ENCODE peak calls at places on chromosomes 16 and 17, in eight cellular contexts. K is A673; U is MM.1S; G is left ventricle myocardium inferior; R is CD8-positive, alpha-beta T cell; O is CD4-positive, alpha-beta T cell; J is Peyer's patch; B is left lung. Z is an unnamed sample.

GRCh38 chr16:66459878-66460277 is 32.8 kb downstream of the BEAN1 start:
- DNase-seq in K (no peak), U (no peak), G (no peak), R (no peak), O (no peak), J (no peak), B (no peak), Z (no peak)

GRCh38 chr17:81258292-81258691 is 19.2 kb downstream of the NDUFAF8 start:
- DNase-seq in K (no peak), U (no peak), G (no peak), R (no peak), O (no peak), J (no peak), B (no peak), Z (no peak)

GRCh38 chr16:81532491-81533174 is 88.0 kb downstream of the CMIP start:
- DNase-seq in K (no peak), U (no peak), G (no peak), R (no peak), O (no peak), J (no peak), B (no peak), Z (no peak)

GRCh38 chr17:1638171-1638583 is 7.4 kb downstream of the SCARF1 start:
- DNase-seq in K (no peak), U (no peak), G (no peak), R (no peak), O (no peak), J (no peak), B (peak), Z (no peak)

GRCh38 chr17:48487221-48487620 is 43.6 kb downstream of the HOXB1 start:
- DNase-seq in K (no peak), U (no peak), G (no peak), R (no peak), O (no peak), J (no peak), B (no peak), Z (no peak)

GRCh38 chr17:40317345-40317873 is 8.4 kb downstream of the RARA start:
- DNase-seq in K (peak), U (peak), G (peak), R (peak), O (peak), J (peak), B (peak), Z (no peak)

GRCh38 chr17:77581480-77581879 is 377.0 kb upstream of the TNRC6C start:
- DNase-seq in K (peak), U (no peak), G (no peak), R (no peak), O (no peak), J (no peak), B (no peak), Z (no peak)

GRCh38 chr17:74037320-74037719 is 166.2 kb upstream of the RPL38 start:
- DNase-seq in K (peak), U (no peak), G (no peak), R (no peak), O (no peak), J (no peak), B (no peak), Z (no peak)

GRCh38 chr17:56114469-56114868 is 38.8 kb upstream of the ANKFN1 start:
- DNase-seq in K (no peak), U (no peak), G (no peak), R (no peak), O (no peak), J (no peak), B (no peak), Z (no peak)

GRCh38 chr17:18984273-18985114 is 20.1 kb downstream of the FAM83G start:
- DNase-seq in K (no peak), U (no peak), G (no peak), R (no peak), O (no peak), J (no peak), B (peak), Z (no peak)

GRCh38 chr17:42002792-42003301 is 14.4 kb downstream of the DNAJC7 start:
- DNase-seq in K (no peak), U (no peak), G (no peak), R (no peak), O (no peak), J (no peak), B (no peak), Z (no peak)

GRCh38 chr17:48812001-48812400 is 5.0 kb downstream of the TTLL6 start:
- DNase-seq in K (no peak), U (no peak), G (no peak), R (no peak), O (no peak), J (no peak), B (no peak), Z (no peak)

GRCh38 chr16:78668393-78668792 is 568.9 kb downstream of the WWOX start:
- DNase-seq in K (no peak), U (no peak), G (no peak), R (no peak), O (no peak), J (no peak), B (no peak), Z (no peak)

GRCh38 chr17:18988546-18989173 is 15.9 kb downstream of the FAM83G start:
- DNase-seq in K (no peak), U (no peak), G (no peak), R (no peak), O (no peak), J (no peak), B (peak), Z (no peak)

GRCh38 chr17:39962642-39963220 is at the start of gene GSDMA:
- DNase-seq in K (no peak), U (no peak), G (no peak), R (no peak), O (no peak), J (no peak), B (no peak), Z (no peak)

GRCh38 chr16:11742041-11742535 is 569 bp downstream of the TXNDC11 start:
- DNase-seq in K (peak), U (peak), G (peak), R (peak), O (peak), J (peak), B (no peak), Z (no peak)

GRCh38 chr17:61470530-61471136 is 18.4 kb downstream of the TBX4 start:
- DNase-seq in K (no peak), U (no peak), G (no peak), R (no peak), O (no peak), J (no peak), B (no peak), Z (no peak)

GRCh38 chr16:72858611-72859493 is 189.1 kb downstream of the ZFHX3 start:
- DNase-seq in K (no peak), U (no peak), G (no peak), R (no peak), O (no peak), J (no peak), B (no peak), Z (no peak)

GRCh38 chr16:85228463-85228862 is 116.2 kb upstream of the CIBAR2 start:
- DNase-seq in K (no peak), U (no peak), G (no peak), R (no peak), O (no peak), J (no peak), B (no peak), Z (no peak)

GRCh38 chr17:77943971-77944370 is 14.5 kb upstream of the TNRC6C start:
- DNase-seq in K (no peak), U (no peak), G (no peak), R (no peak), O (no peak), J (no peak), B (no peak), Z (no peak)

GRCh38 chr17:29155235-29155965 is 24.8 kb downstream of the MYO18A start:
- DNase-seq in K (no peak), U (peak), G (no peak), R (peak), O (no peak), J (no peak), B (peak), Z (no peak)

GRCh38 chr16:30185141-30185682 is 1.8 kb downstream of the CORO1A start:
- DNase-seq in K (no peak), U (peak), G (peak), R (peak), O (no peak), J (peak), B (peak), Z (no peak)

GRCh38 chr16:1030381-1030901 is 42.1 kb upstream of the SSTR5 start:
- DNase-seq in K (no peak), U (no peak), G (no peak), R (no peak), O (no peak), J (no peak), B (no peak), Z (no peak)

GRCh38 chr16:80147021-80147680 is 393.6 kb upstream of the DYNLRB2 start:
- DNase-seq in K (no peak), U (no peak), G (no peak), R (no peak), O (no peak), J (no peak), B (no peak), Z (no peak)

GRCh38 chr17:47701603-47702002 is 7.6 kb downstream of the TBKBP1 start:
- DNase-seq in K (no peak), U (no peak), G (no peak), R (no peak), O (no peak), J (no peak), B (no peak), Z (no peak)

GRCh38 chr17:39671651-39672521 is 3.6 kb downstream of the PNMT start:
- DNase-seq in K (no peak), U (no peak), G (peak), R (no peak), O (no peak), J (no peak), B (peak), Z (peak)

GRCh38 chr16:73214825-73215481 is 167.0 kb upstream of the ZFHX3 start:
- DNase-seq in K (peak), U (no peak), G (no peak), R (no peak), O (no peak), J (no peak), B (no peak), Z (no peak)

GRCh38 chr17:57442401-57442823 is 186.1 kb downstream of the MSI2 start:
- DNase-seq in K (no peak), U (no peak), G (no peak), R (no peak), O (no peak), J (no peak), B (no peak), Z (no peak)

GRCh38 chr17:79046501-79047280 is 22.7 kb downstream of the C1QTNF1 start:
- DNase-seq in K (no peak), U (no peak), G (peak), R (no peak), O (no peak), J (no peak), B (no peak), Z (no peak)

GRCh38 chr17:55654015-55654414 is 68.6 kb downstream of the TMEM100 start:
- DNase-seq in K (no peak), U (no peak), G (no peak), R (no peak), O (no peak), J (no peak), B (no peak), Z (no peak)

GRCh38 chr16:23500212-23500865 is 10.0 kb downstream of the GGA2 start:
- DNase-seq in K (no peak), U (no peak), G (no peak), R (no peak), O (no peak), J (no peak), B (no peak), Z (no peak)

GRCh38 chr16:23499801-23500200 is 10.5 kb downstream of the GGA2 start:
- DNase-seq in K (no peak), U (no peak), G (no peak), R (no peak), O (no peak), J (no peak), B (no peak), Z (no peak)

GRCh38 chr16:23502466-23502865 is 7.8 kb downstream of the GGA2 start:
- DNase-seq in K (no peak), U (no peak), G (no peak), R (no peak), O (no peak), J (no peak), B (no peak), Z (no peak)

GRCh38 chr16:23500866-23501234 is 9.4 kb downstream of the GGA2 start:
- DNase-seq in K (no peak), U (no peak), G (no peak), R (no peak), O (no peak), J (no peak), B (no peak), Z (no peak)

GRCh38 chr16:23501291-23501690 is 9.0 kb downstream of the GGA2 start:
- DNase-seq in K (no peak), U (no peak), G (no peak), R (no peak), O (no peak), J (no peak), B (no peak), Z (no peak)
- H3K27ac ChIP-seq in K (no peak), U (no peak), G (no peak), R (no peak), O (no peak), J (no peak), B (no peak), Z (no peak)

GRCh38 chr16:60318486-60318885 is 1584.4 kb upstream of the GOT2 start:
- DNase-seq in K (no peak), U (no peak), G (no peak), R (no peak), O (no peak), J (no peak), B (no peak), Z (no peak)
- H3K27ac ChIP-seq in K (no peak), U (no peak), G (no peak), R (no peak), O (no peak), J (no peak), B (no peak), Z (no peak)

GRCh38 chr17:43832168-43832975 is 574 bp downstream of the MPP3 start:
- DNase-seq in K (peak), U (no peak), G (peak), R (no peak), O (no peak), J (no peak), B (peak), Z (no peak)

GRCh38 chr17:43830510-43831145 is 2.3 kb downstream of the MPP3 start:
- DNase-seq in K (no peak), U (no peak), G (no peak), R (no peak), O (no peak), J (no peak), B (no peak), Z (no peak)

GRCh38 chr17:43834106-43834505 is 1.2 kb upstream of the MPP3 start:
- DNase-seq in K (no peak), U (no peak), G (no peak), R (no peak), O (no peak), J (no peak), B (no peak), Z (no peak)

GRCh38 chr17:43831633-43832032 is 1.3 kb downstream of the MPP3 start:
- DNase-seq in K (no peak), U (no peak), G (peak), R (no peak), O (no peak), J (no peak), B (peak), Z (no peak)

DNA sequence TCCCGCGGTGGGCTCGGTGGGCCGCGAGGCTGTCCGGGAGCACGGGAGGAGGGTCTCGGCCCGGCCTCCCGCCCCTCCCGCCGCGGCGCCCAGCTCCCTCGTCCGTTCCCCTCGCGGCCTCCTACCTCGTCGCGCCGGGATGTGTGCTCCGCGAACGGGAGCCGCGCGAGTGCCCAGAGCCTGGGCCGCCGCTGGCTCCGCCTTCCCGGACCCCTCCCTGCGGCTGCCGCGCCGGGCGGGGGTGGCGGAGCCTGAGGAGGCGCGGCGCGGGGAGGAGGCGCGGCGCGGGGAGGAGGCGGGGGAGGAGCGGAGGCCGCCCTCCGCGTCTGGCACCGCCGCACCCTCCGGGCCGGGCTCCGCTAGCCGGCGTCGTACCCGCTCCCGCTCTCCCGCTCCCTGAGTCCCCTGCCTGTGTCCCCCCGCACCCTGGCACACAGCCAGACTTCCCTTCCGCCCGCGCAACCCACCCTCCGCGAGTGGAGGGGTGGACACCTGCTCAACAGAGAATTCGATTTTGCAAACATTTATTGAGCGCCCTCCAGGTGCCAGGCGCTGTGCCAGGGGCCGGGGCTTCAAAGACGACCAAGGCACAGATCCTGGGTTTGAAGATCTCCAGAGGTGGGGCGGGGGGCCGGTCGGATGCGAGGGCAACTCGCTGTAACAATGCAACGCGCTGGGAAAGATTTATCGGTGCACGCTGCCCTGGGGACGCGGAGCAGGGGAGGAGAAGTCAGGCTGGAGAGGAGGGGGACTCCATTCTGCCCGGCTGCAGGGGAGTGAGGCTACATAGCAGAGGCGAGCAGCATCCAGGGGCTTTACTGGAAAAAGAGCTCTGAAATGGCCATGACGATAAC is at the start of gene MPP3:
- DNase-seq in K (peak), U (peak), G (peak), R (peak), O (peak), J (no peak), B (peak), Z (peak)
- H3K27ac ChIP-seq in K (peak), U (no peak), G (peak), R (no peak), O (no peak), J (no peak), B (peak), Z (no peak)

DNA sequence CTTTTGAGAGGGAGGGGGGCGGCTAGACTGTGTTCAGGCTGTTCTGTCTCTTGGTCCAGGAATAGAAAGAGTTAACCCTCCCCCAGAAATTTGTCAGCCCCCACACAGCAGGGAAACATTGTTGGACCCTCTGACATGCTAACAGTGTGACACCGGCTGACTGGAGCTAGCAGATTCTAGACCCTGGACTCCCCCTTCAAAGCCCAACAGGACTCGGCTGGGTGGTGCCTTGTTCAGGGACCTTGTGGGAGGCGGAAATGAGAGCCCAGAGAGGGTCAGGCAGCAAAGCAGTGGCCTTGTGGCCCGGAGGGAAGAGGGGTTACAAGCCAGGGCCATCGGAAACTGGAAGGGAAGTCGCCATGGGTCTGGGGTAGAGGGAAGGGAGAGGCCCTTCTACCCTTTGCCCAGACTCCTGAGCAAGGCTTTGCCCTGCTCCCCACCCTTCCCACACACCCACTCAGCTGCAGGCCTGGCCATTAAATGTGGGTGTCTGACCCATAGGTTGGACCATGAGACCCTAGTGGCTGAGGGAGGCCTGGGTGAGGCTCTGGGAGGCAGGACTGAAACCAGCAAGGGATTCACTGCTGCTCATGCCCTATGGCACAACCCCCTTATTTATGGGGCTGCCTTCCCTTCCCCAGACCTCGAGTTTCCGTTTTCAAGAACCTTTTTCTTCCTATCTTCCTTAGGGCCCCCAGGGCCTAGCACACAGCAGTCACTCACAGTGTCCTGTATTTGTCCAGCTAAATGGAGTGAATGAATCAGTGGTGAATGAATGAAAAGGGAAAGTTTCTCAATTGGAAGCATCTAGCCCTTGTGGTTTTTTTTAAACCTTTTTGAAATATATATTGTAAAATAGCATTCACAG is 44.8 kb downstream of the RAI1 start:
- DNase-seq in K (no peak), U (no peak), G (no peak), R (no peak), O (no peak), J (no peak), B (no peak), Z (no peak)
- H3K27ac ChIP-seq in K (peak), U (no peak), G (peak), R (peak), O (no peak), J (no peak), B (peak), Z (peak)

DNA sequence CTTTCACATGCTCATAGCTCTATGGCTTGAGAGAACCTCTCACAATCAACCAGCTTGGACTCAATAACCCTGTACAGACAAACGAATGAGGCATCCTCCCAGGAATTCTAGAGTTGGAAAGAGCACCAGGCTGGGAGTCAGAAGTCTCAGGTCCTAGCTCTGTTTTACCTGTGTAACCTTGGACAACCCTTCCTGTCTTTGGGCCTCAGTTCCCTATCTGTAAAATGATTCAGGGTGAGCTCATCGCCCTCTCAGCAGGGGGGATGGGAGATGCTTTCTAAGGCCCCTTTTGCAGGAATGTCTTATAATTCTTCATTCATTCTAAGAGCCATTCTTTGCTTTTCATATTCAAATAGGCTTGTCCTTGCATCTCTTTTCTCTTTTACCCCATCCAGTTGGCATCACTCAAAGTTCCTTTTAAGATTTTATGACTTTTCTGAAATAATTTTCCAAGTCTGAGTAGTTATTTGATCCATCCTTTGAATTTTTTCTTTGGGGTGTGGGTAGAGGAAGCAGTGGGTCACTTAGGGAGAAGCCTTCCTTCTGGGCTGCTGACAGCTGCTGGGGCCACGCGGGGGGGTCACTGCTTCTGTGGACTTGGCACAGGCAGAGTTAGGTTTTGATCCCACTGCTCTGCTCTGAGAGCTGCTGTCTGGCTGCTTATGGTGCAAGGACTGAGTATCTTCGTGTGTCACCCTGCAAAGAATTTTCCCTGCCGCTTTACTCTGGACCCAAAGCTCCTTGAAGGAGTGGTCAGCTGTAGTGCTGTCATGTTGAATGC is 102.7 kb downstream of the UTP18 start:
- DNase-seq in K (peak), U (no peak), G (no peak), R (no peak), O (no peak), J (no peak), B (no peak), Z (peak)
- H3K27ac ChIP-seq in K (no peak), U (no peak), G (no peak), R (no peak), O (no peak), J (no peak), B (no peak), Z (peak)